ENCODE peak calls at places on chromosomes 1 and 21, in four cellular contexts. One of them, this sample, is unnamed.

GRCh38 chr1:169604781-169605560 is 18.7 kb upstream of the F5 start:
- DNase-seq in GM12865: peak; percentile 63
- DNase-seq in astrocyte: no peak
- DNase-seq in T follicular helper cell: peak; percentile 13
- DNase-seq in this sample: no peak

GRCh38 chr1:88695781-88696180 is 11.7 kb downstream of the PKN2 start:
- DNase-seq in GM12865: no peak
- DNase-seq in T follicular helper cell: no peak
- DNase-seq in astrocyte: peak; percentile 45
- DNase-seq in this sample: no peak

GRCh38 chr1:167294528-167294927 is 73.8 kb downstream of the POU2F1 start:
- DNase-seq in GM12865: no peak
- DNase-seq in astrocyte: peak; percentile 47
- DNase-seq in T follicular helper cell: no peak
- DNase-seq in this sample: no peak

GRCh38 chr1:155105604-155106011 is 22.1 kb upstream of the EFNA1 start:
- DNase-seq in GM12865: no peak
- DNase-seq in T follicular helper cell: no peak
- DNase-seq in astrocyte: no peak
- DNase-seq in this sample: no peak

GRCh38 chr1:205396972-205397616 is 24.8 kb downstream of the LEMD1 start:
- DNase-seq in T follicular helper cell: no peak
- DNase-seq in GM12865: peak; percentile 33
- DNase-seq in astrocyte: no peak
- DNase-seq in this sample: peak; percentile 79

GRCh38 chr1:14689996-14690614 is 91.6 kb downstream of the KAZN start:
- DNase-seq in astrocyte: peak; percentile 71
- DNase-seq in GM12865: no peak
- DNase-seq in T follicular helper cell: no peak
- DNase-seq in this sample: no peak

GRCh38 chr1:232553050-232553754 is 76.7 kb downstream of the SIPA1L2 start:
- DNase-seq in astrocyte: no peak
- DNase-seq in GM12865: no peak
- DNase-seq in T follicular helper cell: no peak
- DNase-seq in this sample: peak; percentile 43

GRCh38 chr1:151949371-151950193 is 40.3 kb upstream of the THEM4 start:
- DNase-seq in GM12865: no peak
- DNase-seq in T follicular helper cell: no peak
- DNase-seq in astrocyte: no peak
- DNase-seq in this sample: no peak

GRCh38 chr21:31554511-31555022 is 104.9 kb upstream of the SOD1 start:
- DNase-seq in T follicular helper cell: no peak
- DNase-seq in astrocyte: peak; percentile 82
- DNase-seq in GM12865: peak; percentile 57
- DNase-seq in this sample: peak; percentile 16

GRCh38 chr1:82449671-82450070 is 648.9 kb downstream of the ADGRL2 start:
- DNase-seq in T follicular helper cell: no peak
- DNase-seq in astrocyte: peak; percentile 85
- DNase-seq in GM12865: no peak
- DNase-seq in this sample: no peak

GRCh38 chr1:225762444-225762843 is 15.2 kb upstream of the SRP9 start:
- DNase-seq in T follicular helper cell: no peak
- DNase-seq in astrocyte: peak; percentile 92
- DNase-seq in GM12865: no peak
- DNase-seq in this sample: no peak

GRCh38 chr1:93801471-93801870 is 77.5 kb downstream of the DNTTIP2 start:
- DNase-seq in T follicular helper cell: no peak
- DNase-seq in GM12865: no peak
- DNase-seq in astrocyte: no peak
- DNase-seq in this sample: no peak

GRCh38 chr1:240217398-240217797 is 125.7 kb downstream of the FMN2 start:
- DNase-seq in T follicular helper cell: no peak
- DNase-seq in GM12865: no peak
- DNase-seq in astrocyte: no peak
- DNase-seq in this sample: no peak

GRCh38 chr1:31931241-31932225 is 6.6 kb downstream of the PTP4A2 start:
- DNase-seq in T follicular helper cell: no peak
- DNase-seq in astrocyte: peak; percentile 62
- DNase-seq in GM12865: no peak
- DNase-seq in this sample: no peak

GRCh38 chr1:85448358-85448757 is 16.6 kb downstream of the DDAH1 start:
- DNase-seq in GM12865: no peak
- DNase-seq in astrocyte: peak; percentile 53
- DNase-seq in T follicular helper cell: no peak
- DNase-seq in this sample: no peak

GRCh38 chr1:227437495-227438008 is 119.3 kb upstream of the CDC42BPA start:
- DNase-seq in astrocyte: peak; percentile 44
- DNase-seq in GM12865: peak; percentile 11
- DNase-seq in T follicular helper cell: no peak
- DNase-seq in this sample: no peak

GRCh38 chr1:55069280-55069679 is 29.9 kb downstream of the PCSK9 start:
- DNase-seq in T follicular helper cell: no peak
- DNase-seq in GM12865: no peak
- DNase-seq in astrocyte: no peak
- DNase-seq in this sample: no peak

GRCh38 chr1:33710989-33711388 is 152.9 kb upstream of the HMGB4 start:
- DNase-seq in astrocyte: peak; percentile 20
- DNase-seq in GM12865: no peak
- DNase-seq in T follicular helper cell: no peak
- DNase-seq in this sample: no peak

GRCh38 chr1:7679873-7680790 is 91.0 kb upstream of the VAMP3 start:
- DNase-seq in GM12865: peak; percentile 23
- DNase-seq in T follicular helper cell: peak; percentile 9
- DNase-seq in astrocyte: peak; percentile 12
- DNase-seq in this sample: peak; percentile 50

GRCh38 chr21:41958886-41959563 is 5.2 kb upstream of the C2CD2 start:
- DNase-seq in astrocyte: no peak
- DNase-seq in GM12865: no peak
- DNase-seq in T follicular helper cell: no peak
- DNase-seq in this sample: no peak

GRCh38 chr1:1250828-1251284 is 4.3 kb upstream of the C1QTNF12 start:
- DNase-seq in GM12865: peak; percentile 81
- DNase-seq in T follicular helper cell: peak; percentile 67
- DNase-seq in astrocyte: no peak
- DNase-seq in this sample: no peak

GRCh38 chr21:30233636-30234035 is 17.7 kb upstream of the CLDN8 start:
- DNase-seq in GM12865: no peak
- DNase-seq in T follicular helper cell: no peak
- DNase-seq in astrocyte: no peak
- DNase-seq in this sample: no peak

GRCh38 chr1:226677121-226678020 is 61.7 kb downstream of the ITPKB start:
- DNase-seq in astrocyte: peak; percentile 79
- DNase-seq in T follicular helper cell: peak; percentile 77
- DNase-seq in GM12865: peak; percentile 52
- DNase-seq in this sample: peak; percentile 90

GRCh38 chr1:55050283-55050682 is 10.9 kb downstream of the PCSK9 start:
- DNase-seq in GM12865: no peak
- DNase-seq in astrocyte: peak; percentile 61
- DNase-seq in T follicular helper cell: no peak
- DNase-seq in this sample: peak; percentile 28

GRCh38 chr21:44623575-44623974 is 3.3 kb upstream of the KRTAP10-9 start:
- DNase-seq in GM12865: no peak
- DNase-seq in astrocyte: no peak
- DNase-seq in T follicular helper cell: no peak
- DNase-seq in this sample: no peak

GRCh38 chr1:79325705-79326104 is 319.2 kb upstream of the ADGRL4 start:
- DNase-seq in T follicular helper cell: no peak
- DNase-seq in astrocyte: no peak
- DNase-seq in GM12865: no peak
- DNase-seq in this sample: no peak

GRCh38 chr1:35580949-35581388 is 7.9 kb downstream of the TFAP2E start:
- DNase-seq in T follicular helper cell: no peak
- DNase-seq in GM12865: no peak
- DNase-seq in astrocyte: no peak
- DNase-seq in this sample: no peak

GRCh38 chr1:62076286-62076685 is 118.4 kb upstream of the L1TD1 start:
- DNase-seq in astrocyte: peak; percentile 80
- DNase-seq in T follicular helper cell: no peak
- DNase-seq in GM12865: no peak
- DNase-seq in this sample: no peak

GRCh38 chr1:64539808-64540207 is 69.9 kb downstream of the CACHD1 start:
- DNase-seq in astrocyte: peak; percentile 53
- DNase-seq in T follicular helper cell: no peak
- DNase-seq in GM12865: no peak
- DNase-seq in this sample: peak; percentile 7

GRCh38 chr1:20376880-20377494 is 86.3 kb downstream of the VWA5B1 start:
- DNase-seq in T follicular helper cell: peak; percentile 26
- DNase-seq in GM12865: peak; percentile 45
- DNase-seq in astrocyte: no peak
- DNase-seq in this sample: peak; percentile 63

GRCh38 chr21:28833181-28833580 is 159.5 kb downstream of the LTN1 start:
- DNase-seq in astrocyte: no peak
- DNase-seq in T follicular helper cell: no peak
- DNase-seq in GM12865: no peak
- DNase-seq in this sample: no peak

GRCh38 chr21:37193006-37193405 is 74.1 kb downstream of the VPS26C start:
- DNase-seq in astrocyte: no peak
- DNase-seq in GM12865: no peak
- DNase-seq in T follicular helper cell: no peak
- DNase-seq in this sample: no peak

GRCh38 chr1:119327066-119327435 is 41.5 kb upstream of the HAO2 start:
- DNase-seq in astrocyte: peak; percentile 3
- DNase-seq in GM12865: peak; percentile 20
- DNase-seq in T follicular helper cell: no peak
- DNase-seq in this sample: no peak

GRCh38 chr1:165109013-165109412 is 247.5 kb downstream of the LMX1A start:
- DNase-seq in T follicular helper cell: no peak
- DNase-seq in GM12865: no peak
- DNase-seq in astrocyte: no peak
- DNase-seq in this sample: no peak